ENCODE peak calls at places on chromosomes 6 and 20, in eight cellular contexts. K is body of pancreas, T is H54, C is IMR-90, S is uterus, A is K562, D is heart left ventricle, O is adrenal gland. Q is an unnamed sample.

GRCh38 chr6:47044418-47044817 is 2.3 kb upstream of the ADGRF1 start:
- DNase-seq in K (no peak), D (no peak), T (no peak), O (no peak), S (no peak), C (no peak), A (no peak), Q (no peak)

GRCh38 chr6:39143238-39143930 is 28.4 kb upstream of the SAYSD1 start:
- DNase-seq in S (no peak), T (no peak), K (no peak), C (no peak), O (no peak), A (no peak), D (no peak), Q (no peak)

GRCh38 chr6:155177369-155177961 is 86.3 kb upstream of the CLDN20 start:
- DNase-seq in A (peak; percentile 49), C (peak; percentile 76), S (peak; percentile 60), O (no peak), T (no peak), K (peak; percentile 26), D (no peak), Q (peak; percentile 67)

GRCh38 chr6:11414564-11414963 is 123.0 kb upstream of the TMEM170B start:
- DNase-seq in T (no peak), C (no peak), O (no peak), S (no peak), K (no peak), D (no peak), A (no peak), Q (no peak)

GRCh38 chr20:20530428-20531151 is 162.7 kb downstream of the INSM1 start:
- DNase-seq in K (no peak), A (no peak), S (no peak), D (no peak), C (no peak), T (no peak), O (no peak), Q (no peak)

GRCh38 chr6:117495873-117496272 is 13.4 kb downstream of the DCBLD1 start:
- DNase-seq in A (no peak), S (no peak), T (no peak), C (peak; percentile 52), O (no peak), K (no peak), D (no peak), Q (no peak)

GRCh38 chr20:32278199-32278643 is 770 bp downstream of the KIF3B start:
- DNase-seq in D (no peak), A (no peak), T (no peak), O (no peak), K (no peak), S (no peak), C (peak; percentile 17), Q (peak; percentile 21)

GRCh38 chr6:17938885-17939284 is 48.5 kb downstream of the KIF13A start:
- DNase-seq in T (no peak), K (no peak), S (no peak), A (no peak), D (no peak), C (peak; percentile 81), O (no peak), Q (no peak)

GRCh38 chr20:46315311-46315710 is 7.0 kb upstream of the CDH22 start:
- DNase-seq in S (no peak), K (no peak), C (no peak), O (no peak), A (no peak), T (no peak), D (no peak), Q (no peak)

GRCh38 chr6:1596088-1596852 is 13.4 kb upstream of the FOXC1 start:
- DNase-seq in D (no peak), K (peak; percentile 78), O (peak; percentile 44), T (no peak), C (peak; percentile 45), A (peak; percentile 90), S (no peak), Q (peak; percentile 50)

GRCh38 chr6:136992113-136992512 is 52.7 kb downstream of the IL20RA start:
- DNase-seq in A (no peak), T (no peak), K (no peak), O (no peak), S (no peak), D (no peak), C (no peak), Q (no peak)

GRCh38 chr20:51275816-51276215 is 252.9 kb upstream of the KCNG1 start:
- DNase-seq in A (no peak), T (peak; percentile 15), O (no peak), S (peak; percentile 47), C (peak; percentile 39), D (no peak), K (no peak), Q (no peak)

GRCh38 chr20:57135875-57136274 is 130.6 kb downstream of the BMP7 start:
- DNase-seq in T (no peak), K (no peak), A (peak; percentile 24), D (no peak), C (no peak), O (no peak), S (no peak), Q (no peak)

GRCh38 chr6:129073651-129074419 is 190.9 kb downstream of the LAMA2 start:
- DNase-seq in T (no peak), S (no peak), C (peak; percentile 49), K (no peak), O (no peak), D (no peak), A (no peak), Q (no peak)

GRCh38 chr6:26223677-26224546 is 136.7 kb downstream of the HFE start:
- DNase-seq in D (peak; percentile 46), O (peak; percentile 81), C (peak; percentile 97), K (peak; percentile 47), A (no peak), T (peak; percentile 30), S (peak; percentile 80), Q (peak; percentile 91)

GRCh38 chr20:54257090-54257816 is 49.4 kb downstream of the PFDN4 start:
- DNase-seq in O (peak; percentile 72), A (no peak), S (peak; percentile 17), K (no peak), T (no peak), D (no peak), C (peak; percentile 96), Q (no peak)

GRCh38 chr6:26309731-26310142 is 55.3 kb upstream of the BTN3A2 start:
- DNase-seq in T (no peak), C (peak; percentile 95), K (no peak), A (peak; percentile 37), S (no peak), D (no peak), O (no peak), Q (no peak)

GRCh38 chr6:10588562-10589428 is 67.6 kb downstream of the GCNT2 start:
- DNase-seq in A (no peak), C (no peak), K (no peak), D (no peak), S (no peak), O (no peak), T (no peak), Q (no peak)

GRCh38 chr6:73050706-73051105 is 174.6 kb downstream of the KHDC1L start:
- DNase-seq in O (no peak), A (no peak), K (no peak), D (no peak), S (no peak), C (peak; percentile 44), T (no peak), Q (no peak)

GRCh38 chr20:37345339-37346231 is at the start of gene SRC:
- DNase-seq in D (peak; percentile 84), S (peak; percentile 89), A (peak; percentile 93), K (peak; percentile 81), T (peak; percentile 82), C (peak; percentile 60), O (peak; percentile 90), Q (no peak)
- TF ChIP-seq POLR2A in D (no peak), S (peak; percentile 58), A (peak; percentile 66), K (peak; percentile 79), T (peak; percentile 94), C (peak; percentile 93), O (peak; percentile 85), Q (no peak)

DNA sequence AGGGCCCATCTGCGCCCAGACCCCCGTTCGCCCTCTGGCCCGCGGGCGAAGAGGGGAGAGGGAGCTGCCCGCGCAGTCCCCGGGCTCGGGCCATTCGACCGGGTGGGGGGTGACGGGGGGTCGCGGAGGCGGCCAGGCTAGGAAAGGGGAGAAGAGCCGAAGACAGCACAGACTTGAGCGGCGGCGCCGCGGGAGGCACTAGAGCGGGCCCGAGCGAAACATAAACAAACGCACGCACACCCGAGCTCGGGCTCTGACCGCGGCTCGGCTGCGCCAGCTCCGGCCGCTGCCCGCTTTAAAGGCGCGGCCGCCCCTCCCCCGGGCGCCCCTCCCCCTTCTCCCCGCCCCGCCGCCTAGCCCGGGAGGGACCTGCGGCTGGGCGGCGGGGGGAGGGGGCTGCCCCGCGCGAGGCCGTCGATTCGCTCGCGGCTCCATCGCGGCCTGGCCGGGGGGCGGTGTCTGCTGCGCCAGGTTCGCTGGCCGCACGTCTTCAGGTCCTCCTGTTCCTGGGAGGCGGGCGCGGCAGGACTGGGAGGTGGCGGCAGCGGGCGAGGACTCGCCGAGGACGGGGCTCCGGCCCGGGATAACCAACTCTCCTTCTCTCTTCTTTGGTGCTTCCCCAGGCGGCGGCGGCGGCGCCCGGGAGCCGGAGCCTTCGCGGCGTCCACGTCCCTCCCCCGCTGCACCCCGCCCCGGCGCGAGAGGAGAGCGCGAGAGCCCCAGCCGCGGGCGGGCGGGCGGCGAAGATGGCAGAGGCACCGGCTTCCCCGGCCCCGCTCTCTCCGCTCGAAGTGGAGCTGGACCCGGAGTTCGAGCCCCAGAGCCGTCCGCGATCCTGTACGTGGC is at the start of gene FOXO3:
- DNase-seq in O (peak; percentile 88), D (peak; percentile 93), C (peak; percentile 80), T (peak; percentile 61), A (peak; percentile 84), S (peak; percentile 92), K (peak; percentile 95), Q (peak; percentile 88)
- TF ChIP-seq POLR2A in O (peak; percentile 90), D (peak; percentile 55), C (peak; percentile 95), T (peak; percentile 66), A (peak; percentile 79), S (peak; percentile 87), K (peak; percentile 98), Q (peak; percentile 0)

GRCh38 chr20:49245921-49246740 is 26.9 kb downstream of the DDX27 start:
- DNase-seq in O (peak; percentile 36), T (peak; percentile 40), C (peak; percentile 55), K (no peak), S (no peak), A (peak; percentile 62), D (no peak), Q (peak; percentile 77)
- TF ChIP-seq POLR2A in O (no peak), T (no peak), C (no peak), K (no peak), S (no peak), A (peak; percentile 61), D (no peak), Q (no peak)

DNA sequence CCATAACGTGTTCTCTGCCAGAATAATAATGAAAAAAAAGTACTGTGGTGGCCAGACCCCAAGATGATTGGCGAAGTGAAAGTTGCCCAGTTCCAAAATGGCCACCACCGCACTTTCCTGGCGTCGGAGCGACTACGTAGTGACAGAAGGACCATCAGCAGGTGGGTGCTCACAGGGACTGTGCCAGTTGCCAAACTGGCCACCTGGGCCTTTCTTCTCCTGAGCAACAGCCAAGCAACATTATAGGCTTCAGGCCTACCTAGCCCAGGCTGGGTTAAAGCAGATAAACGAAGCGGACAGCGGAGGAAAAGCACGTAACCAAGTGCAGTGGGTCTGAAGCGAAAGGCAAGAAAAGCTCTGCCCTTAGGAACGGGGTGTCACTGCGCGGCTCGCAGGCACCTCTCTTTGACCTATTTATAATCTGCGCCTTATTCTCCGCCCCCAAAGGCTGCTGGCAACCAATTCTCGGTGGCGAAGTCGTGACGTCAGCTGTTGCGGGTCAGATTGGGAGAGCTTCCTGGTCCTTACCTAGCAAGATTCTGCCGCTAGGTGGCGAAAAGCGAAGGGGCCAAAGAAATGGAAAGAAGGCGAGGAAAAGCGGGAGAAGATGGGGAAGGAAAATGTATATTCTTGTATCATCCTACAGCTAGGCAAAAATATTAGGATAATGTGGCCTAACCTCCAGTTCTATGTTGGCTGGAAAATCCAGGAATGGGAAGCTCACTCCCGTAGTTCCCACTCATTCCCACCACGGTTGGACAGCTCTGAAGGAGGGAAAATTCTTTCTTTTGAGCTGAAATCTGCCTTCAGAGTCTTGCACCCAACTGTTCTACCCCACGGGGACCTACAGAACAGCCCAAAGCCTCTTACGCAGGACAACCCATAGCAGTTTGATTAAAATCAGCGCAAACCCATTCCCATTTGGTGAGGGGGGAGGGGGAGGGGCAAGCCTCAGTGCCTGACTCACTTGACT is 6.9 kb upstream of the MOG start:
- DNase-seq in T (peak; percentile 92), C (peak; percentile 94), K (peak; percentile 99), O (peak; percentile 98), D (peak; percentile 98), A (peak; percentile 94), S (peak; percentile 99), Q (peak; percentile 97)
- TF ChIP-seq POLR2A in T (peak; percentile 23), C (peak; percentile 29), K (peak; percentile 97), O (peak; percentile 86), D (peak; percentile 35), A (peak; percentile 71), S (peak; percentile 79), Q (peak; percentile 89)

Q was measured in erythroblast.